ENCODE peak calls at places on chromosomes 16 and 17, in six cellular contexts. E is D721Med; M is WERI-Rb-1; S is HFFc6; A is mucosa of descending colon; C is CD4-positive, alpha-beta T cell. Q is an unnamed sample.

GRCh38 chr16:27436921-27437650 is 35.1 kb downstream of the IL21R start:
- DNase-seq in E (no peak), M (no peak), S (no peak), A (no peak), C (no peak), Q (peak; percentile 12)

GRCh38 chr17:20127660-20128413 is 118.7 kb downstream of the SPECC1 start:
- DNase-seq in E (no peak), M (no peak), S (peak; percentile 44), A (no peak), C (no peak), Q (no peak)

GRCh38 chr16:85512716-85513115 is 100.4 kb upstream of the GSE1 start:
- DNase-seq in E (no peak), M (no peak), S (no peak), A (no peak), C (no peak), Q (no peak)

GRCh38 chr16:86219655-86220445 is 290.5 kb upstream of the FOXF1 start:
- DNase-seq in E (no peak), M (no peak), S (no peak), A (no peak), C (no peak), Q (no peak)

GRCh38 chr16:69798466-69798865 is 36.3 kb downstream of the WWP2 start:
- DNase-seq in E (no peak), M (no peak), S (no peak), A (no peak), C (no peak), Q (no peak)

GRCh38 chr16:80899804-80900592 is 95.6 kb upstream of the CDYL2 start:
- DNase-seq in E (no peak), M (no peak), S (peak; percentile 55), A (peak; percentile 80), C (no peak), Q (no peak)

GRCh38 chr17:79812969-79813825 is 16.3 kb upstream of the CBX8 start:
- DNase-seq in E (no peak), M (no peak), S (no peak), A (no peak), C (no peak), Q (no peak)

GRCh38 chr16:72938426-72939164 is 109.3 kb downstream of the ZFHX3 start:
- DNase-seq in E (no peak), M (no peak), S (peak; percentile 71), A (peak; percentile 44), C (no peak), Q (no peak)

GRCh38 chr17:68531252-68531651 is 19.0 kb downstream of the PRKAR1A start:
- DNase-seq in E (no peak), M (no peak), S (no peak), A (no peak), C (no peak), Q (no peak)

GRCh38 chr17:47300718-47301117 is 23.0 kb upstream of the EFCAB13 start:
- DNase-seq in E (no peak), M (no peak), S (no peak), A (no peak), C (no peak), Q (no peak)

GRCh38 chr16:56860226-56861020 is 4.6 kb upstream of the SLC12A3 start:
- DNase-seq in E (no peak), M (no peak), S (no peak), A (no peak), C (peak; percentile 30), Q (no peak)

GRCh38 chr17:31416503-31416923 is 25.0 kb downstream of the RAB11FIP4 start:
- DNase-seq in E (no peak), M (no peak), S (no peak), A (no peak), C (no peak), Q (no peak)

GRCh38 chr16:85306071-85306792 is 194.0 kb upstream of the CIBAR2 start:
- DNase-seq in E (no peak), M (peak; percentile 82), S (peak; percentile 82), A (peak; percentile 89), C (peak; percentile 67), Q (peak; percentile 72)

GRCh38 chr16:59527206-59527997 is 793.3 kb upstream of the GOT2 start:
- DNase-seq in E (no peak), M (no peak), S (peak; percentile 76), A (no peak), C (no peak), Q (no peak)

GRCh38 chr17:21213491-21214014 is 408 bp downstream of the TMEM11 start:
- DNase-seq in E (no peak), M (no peak), S (no peak), A (peak; percentile 52), C (no peak), Q (no peak)

GRCh38 chr17:36934759-36935630 is 2.3 kb upstream of the LHX1 start:
- DNase-seq in E (no peak), M (no peak), S (no peak), A (no peak), C (no peak), Q (peak; percentile 40)
- TF ChIP-seq CTCF in E (no peak), M (no peak), S (no peak), A (no peak), C (no peak), Q (no peak)

GRCh38 chr17:35088647-35088910 is 25.1 kb upstream of the RFFL start:
- DNase-seq in E (no peak), M (no peak), S (no peak), A (peak; percentile 65), C (no peak), Q (no peak)
- TF ChIP-seq CTCF in E (no peak), M (no peak), S (no peak), A (no peak), C (no peak), Q (no peak)

DNA sequence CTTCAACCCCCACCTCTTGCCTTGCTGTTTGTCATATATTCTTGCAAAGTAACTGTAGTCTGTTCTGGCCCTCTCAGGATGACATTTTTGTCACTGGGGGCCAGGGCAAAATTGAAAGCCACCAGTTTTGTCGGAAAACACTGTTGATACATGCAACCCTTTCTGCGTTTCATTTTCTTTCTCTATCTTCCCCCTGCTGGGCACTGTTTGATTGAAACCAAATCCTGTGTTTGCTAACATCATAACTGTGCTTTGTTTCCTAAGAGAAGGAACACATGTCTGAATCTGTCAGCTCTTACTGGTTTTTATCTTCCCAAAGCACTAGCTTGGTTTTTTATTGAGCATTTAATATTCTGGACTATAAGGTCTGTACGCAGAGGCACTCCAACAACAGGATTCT is 11.7 kb upstream of the CPPED1 start:
- DNase-seq in E (no peak), M (no peak), S (no peak), A (no peak), C (no peak), Q (no peak)
- TF ChIP-seq CTCF in E (no peak), M (no peak), S (peak; percentile 50), A (no peak), C (no peak), Q (no peak)

DNA sequence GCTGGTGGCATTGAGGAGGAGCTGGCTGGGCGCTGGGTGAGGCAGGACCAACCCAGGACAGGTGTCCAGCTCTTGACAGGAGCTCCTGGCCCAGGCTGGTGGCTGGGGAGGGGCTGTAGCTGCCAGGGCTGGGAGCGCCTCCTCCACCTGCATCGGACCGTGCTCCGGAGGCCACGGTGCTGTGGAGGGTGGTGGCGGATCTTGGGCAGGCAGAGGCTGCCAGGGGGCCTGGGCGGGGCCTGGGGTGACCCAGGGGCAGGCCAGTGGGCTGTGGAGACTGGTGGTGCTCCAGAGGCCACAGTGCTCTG is 32.0 kb downstream of the SOX8 start:
- DNase-seq in E (no peak), M (no peak), S (no peak), A (no peak), C (no peak), Q (no peak)
- TF ChIP-seq CTCF in E (no peak), M (no peak), S (no peak), A (no peak), C (no peak), Q (no peak)

GRCh38 chr16:1338119-1338730 is 4.8 kb downstream of the BAIAP3 start:
- DNase-seq in E (peak; percentile 67), M (peak; percentile 75), S (no peak), A (peak; percentile 70), C (no peak), Q (no peak)
- TF ChIP-seq CTCF in E (peak; percentile 37), M (peak; percentile 86), S (peak; percentile 48), A (peak; percentile 22), C (no peak), Q (no peak)

GRCh38 chr17:5000237-5000639 is 2.5 kb downstream of the KIF1C start:
- DNase-seq in E (no peak), M (no peak), S (no peak), A (no peak), C (no peak), Q (no peak)

GRCh38 chr17:4998027-4998665 is 396 bp downstream of the KIF1C start:
- DNase-seq in E (peak; percentile 52), M (peak; percentile 47), S (no peak), A (peak; percentile 47), C (no peak), Q (peak; percentile 36)

GRCh38 chr17:4998666-4999428 is 1.1 kb downstream of the KIF1C start:
- DNase-seq in E (no peak), M (no peak), S (no peak), A (peak; percentile 81), C (no peak), Q (no peak)

GRCh38 chr17:4999429-5000093 is 1.8 kb downstream of the KIF1C start:
- DNase-seq in E (no peak), M (no peak), S (no peak), A (no peak), C (no peak), Q (no peak)

DNA sequence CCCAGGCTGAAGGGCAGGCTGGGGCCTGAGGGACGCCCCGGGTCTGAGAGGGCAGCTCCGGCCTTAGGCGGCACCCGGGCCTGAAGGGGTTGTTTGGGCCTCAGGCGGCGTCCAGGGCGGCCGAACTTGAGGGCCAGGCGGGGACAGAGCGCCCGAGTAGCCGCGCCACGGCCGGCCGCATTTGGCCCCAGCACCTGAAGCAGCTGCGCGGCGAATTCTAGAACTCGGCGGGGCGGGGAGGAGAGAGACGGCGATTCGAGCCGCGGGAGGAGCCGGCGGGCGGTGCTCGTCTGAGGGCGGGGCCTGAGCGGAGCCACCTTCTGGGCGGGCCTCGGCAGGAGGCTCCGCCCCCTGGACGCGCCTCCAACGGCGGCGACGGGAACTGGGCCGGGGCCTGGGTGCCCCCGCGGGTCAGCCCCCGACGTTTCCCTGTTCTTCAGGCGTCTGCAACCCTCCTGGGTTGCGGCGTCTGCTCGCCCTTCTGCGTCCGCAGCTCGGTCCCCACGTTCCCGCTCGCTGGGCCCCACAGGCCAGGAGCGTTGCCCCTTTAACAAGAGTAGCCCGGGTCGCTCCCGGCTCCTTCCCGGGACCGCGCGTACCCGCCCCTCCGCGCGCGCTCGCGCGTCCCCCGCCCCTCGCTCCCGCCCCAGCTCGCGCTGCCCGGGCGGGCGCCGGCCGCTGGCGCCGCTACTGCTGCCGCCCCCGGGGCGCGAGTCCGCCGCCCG is at the start of the genes INCA1 and KIF1C:
- DNase-seq in E (peak; percentile 99), M (peak; percentile 93), S (peak; percentile 81), A (peak; percentile 94), C (peak; percentile 83), Q (peak; percentile 95)
- TF ChIP-seq CTCF in E (no peak), M (no peak), S (peak; percentile 18), A (no peak), C (no peak), Q (no peak)